ENCODE peak calls at places on chromosomes 13 and 19, in nine cellular contexts. One of them, this sample, is unnamed.

GRCh38 chr13:26619321-26619720 is 61.8 kb downstream of the WASF3 start:
- DNase-seq in PC-9: no peak
- DNase-seq in MM.1S: no peak
- DNase-seq in GM23338: no peak
- DNase-seq in H9: no peak
- DNase-seq in astrocyte: peak; percentile 93
- DNase-seq in endothelial cell of umbilical vein: no peak
- DNase-seq in PC-3: peak; percentile 18
- DNase-seq in fibroblast of lung: peak; percentile 94
- DNase-seq in this sample: no peak

GRCh38 chr19:2428756-2429711 is 1.6 kb upstream of the TIMM13 start:
- DNase-seq in PC-9: no peak
- DNase-seq in endothelial cell of umbilical vein: no peak
- DNase-seq in MM.1S: no peak
- DNase-seq in fibroblast of lung: no peak
- DNase-seq in astrocyte: no peak
- DNase-seq in PC-3: no peak
- DNase-seq in GM23338: peak; percentile 71
- DNase-seq in H9: peak; percentile 54
- DNase-seq in this sample: no peak

GRCh38 chr13:43698743-43699142 is 88.0 kb downstream of the ENOX1 start:
- DNase-seq in fibroblast of lung: peak; percentile 35
- DNase-seq in GM23338: no peak
- DNase-seq in astrocyte: peak; percentile 10
- DNase-seq in endothelial cell of umbilical vein: no peak
- DNase-seq in MM.1S: no peak
- DNase-seq in PC-9: no peak
- DNase-seq in H9: no peak
- DNase-seq in PC-3: no peak
- DNase-seq in this sample: no peak

GRCh38 chr19:39479916-39480315 is 722 bp upstream of the TIMM50 start:
- DNase-seq in GM23338: no peak
- DNase-seq in endothelial cell of umbilical vein: no peak
- DNase-seq in PC-3: no peak
- DNase-seq in PC-9: no peak
- DNase-seq in fibroblast of lung: no peak
- DNase-seq in astrocyte: no peak
- DNase-seq in H9: no peak
- DNase-seq in MM.1S: no peak
- DNase-seq in this sample: no peak

GRCh38 chr19:35671818-35672217 is 5.5 kb downstream of the UPK1A start:
- DNase-seq in MM.1S: no peak
- DNase-seq in H9: no peak
- DNase-seq in endothelial cell of umbilical vein: no peak
- DNase-seq in fibroblast of lung: no peak
- DNase-seq in PC-3: no peak
- DNase-seq in PC-9: peak; percentile 78
- DNase-seq in astrocyte: no peak
- DNase-seq in GM23338: no peak
- DNase-seq in this sample: no peak

GRCh38 chr19:42270346-42271044 is 1.4 kb downstream of the CIC start:
- DNase-seq in PC-3: peak; percentile 57
- DNase-seq in PC-9: peak; percentile 59
- DNase-seq in MM.1S: peak; percentile 71
- DNase-seq in astrocyte: peak; percentile 58
- DNase-seq in fibroblast of lung: peak; percentile 68
- DNase-seq in H9: no peak
- DNase-seq in GM23338: no peak
- DNase-seq in endothelial cell of umbilical vein: peak; percentile 72
- DNase-seq in this sample: no peak

GRCh38 chr13:106376411-106377112 is 158.9 kb downstream of the EFNB2 start:
- DNase-seq in PC-9: peak; percentile 85
- DNase-seq in GM23338: peak; percentile 30
- DNase-seq in fibroblast of lung: peak; percentile 98
- DNase-seq in PC-3: peak; percentile 91
- DNase-seq in H9: no peak
- DNase-seq in astrocyte: peak; percentile 97
- DNase-seq in endothelial cell of umbilical vein: peak; percentile 95
- DNase-seq in MM.1S: no peak
- DNase-seq in this sample: no peak

GRCh38 chr13:36432106-36432544 is at the start of gene CCNA1:
- DNase-seq in GM23338: peak; percentile 97
- DNase-seq in PC-9: no peak
- DNase-seq in PC-3: peak; percentile 46
- DNase-seq in fibroblast of lung: peak; percentile 40
- DNase-seq in endothelial cell of umbilical vein: no peak
- DNase-seq in astrocyte: no peak
- DNase-seq in MM.1S: no peak
- DNase-seq in H9: peak; percentile 97
- DNase-seq in this sample: peak; percentile 92

GRCh38 chr13:40149611-40150283 is 494.3 kb downstream of the COG6 start:
- DNase-seq in fibroblast of lung: peak; percentile 91
- DNase-seq in GM23338: no peak
- DNase-seq in PC-9: no peak
- DNase-seq in H9: no peak
- DNase-seq in astrocyte: peak; percentile 89
- DNase-seq in MM.1S: no peak
- DNase-seq in PC-3: peak; percentile 48
- DNase-seq in endothelial cell of umbilical vein: peak; percentile 98
- DNase-seq in this sample: no peak

GRCh38 chr19:29499261-29499920 is 26.4 kb upstream of the VSTM2B start:
- DNase-seq in H9: no peak
- DNase-seq in PC-3: no peak
- DNase-seq in fibroblast of lung: no peak
- DNase-seq in MM.1S: no peak
- DNase-seq in PC-9: no peak
- DNase-seq in astrocyte: no peak
- DNase-seq in endothelial cell of umbilical vein: no peak
- DNase-seq in GM23338: peak; percentile 30
- DNase-seq in this sample: no peak

GRCh38 chr19:41541990-41542584 is 33.9 kb upstream of the CEACAM21 start:
- DNase-seq in H9: peak; percentile 55
- DNase-seq in PC-9: no peak
- DNase-seq in astrocyte: no peak
- DNase-seq in endothelial cell of umbilical vein: peak; percentile 67
- DNase-seq in GM23338: peak; percentile 87
- DNase-seq in MM.1S: no peak
- DNase-seq in PC-3: peak; percentile 59
- DNase-seq in fibroblast of lung: no peak
- DNase-seq in this sample: peak; percentile 57

GRCh38 chr13:100304241-100304640 is 215.3 kb downstream of the PCCA start:
- DNase-seq in endothelial cell of umbilical vein: no peak
- DNase-seq in astrocyte: no peak
- DNase-seq in H9: no peak
- DNase-seq in PC-9: no peak
- DNase-seq in PC-3: no peak
- DNase-seq in GM23338: no peak
- DNase-seq in MM.1S: no peak
- DNase-seq in fibroblast of lung: no peak
- DNase-seq in this sample: no peak

GRCh38 chr13:36193151-36193855 is 21.1 kb downstream of the SOHLH2 start:
- DNase-seq in MM.1S: no peak
- DNase-seq in astrocyte: peak; percentile 31
- DNase-seq in endothelial cell of umbilical vein: no peak
- DNase-seq in PC-9: peak; percentile 80
- DNase-seq in fibroblast of lung: peak; percentile 49
- DNase-seq in PC-3: peak; percentile 63
- DNase-seq in H9: no peak
- DNase-seq in GM23338: no peak
- DNase-seq in this sample: no peak

GRCh38 chr13:93266681-93267080 is 40.1 kb downstream of the GPC6 start:
- DNase-seq in PC-3: no peak
- DNase-seq in endothelial cell of umbilical vein: no peak
- DNase-seq in fibroblast of lung: no peak
- DNase-seq in GM23338: no peak
- DNase-seq in MM.1S: no peak
- DNase-seq in H9: no peak
- DNase-seq in PC-9: no peak
- DNase-seq in astrocyte: no peak
- DNase-seq in this sample: no peak

GRCh38 chr19:55544776-55545439 is 435 bp downstream of the SBK3 start:
- DNase-seq in MM.1S: no peak
- DNase-seq in endothelial cell of umbilical vein: no peak
- DNase-seq in H9: no peak
- DNase-seq in fibroblast of lung: no peak
- DNase-seq in PC-9: peak; percentile 72
- DNase-seq in GM23338: no peak
- DNase-seq in astrocyte: no peak
- DNase-seq in PC-3: peak; percentile 23
- DNase-seq in this sample: no peak

GRCh38 chr13:98222081-98222554 is 45.0 kb upstream of the RNF113B start:
- DNase-seq in PC-9: peak; percentile 51
- DNase-seq in astrocyte: peak; percentile 77
- DNase-seq in GM23338: no peak
- DNase-seq in MM.1S: no peak
- DNase-seq in H9: no peak
- DNase-seq in PC-3: peak; percentile 30
- DNase-seq in endothelial cell of umbilical vein: peak; percentile 88
- DNase-seq in fibroblast of lung: peak; percentile 80
- DNase-seq in this sample: no peak

DNA sequence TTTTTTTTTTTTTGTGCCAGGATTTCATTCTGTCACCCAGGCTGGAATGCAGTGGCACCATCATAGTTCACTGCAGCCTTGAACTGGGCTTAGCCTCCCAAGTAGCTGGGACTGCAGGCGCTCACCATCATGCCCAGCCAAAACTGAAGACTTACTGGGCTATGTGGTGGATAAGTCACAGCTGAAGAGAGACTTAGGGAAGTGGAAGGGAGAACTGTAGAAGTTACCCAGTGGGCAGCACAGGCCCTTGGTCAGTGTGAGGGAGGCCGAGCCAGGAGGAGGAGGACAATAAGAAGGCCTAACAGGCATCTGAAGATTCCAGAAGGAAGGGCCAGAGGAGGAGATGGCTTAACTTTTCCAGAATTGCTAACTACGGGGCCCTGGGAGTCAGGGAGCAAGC is 4.0 kb upstream of the PSPN start:
- DNase-seq in PC-3: no peak
- DNase-seq in PC-9: no peak
- DNase-seq in MM.1S: no peak
- DNase-seq in GM23338: no peak
- DNase-seq in H9: no peak
- DNase-seq in fibroblast of lung: no peak
- DNase-seq in endothelial cell of umbilical vein: no peak
- DNase-seq in astrocyte: no peak
- DNase-seq in this sample: no peak
- TF ChIP-seq CTCF in PC-3: no peak
- TF ChIP-seq CTCF in PC-9: no peak
- TF ChIP-seq CTCF in MM.1S: no peak
- TF ChIP-seq CTCF in GM23338: no peak
- TF ChIP-seq CTCF in H9: no peak
- TF ChIP-seq CTCF in fibroblast of lung: no peak
- TF ChIP-seq CTCF in endothelial cell of umbilical vein: no peak
- TF ChIP-seq CTCF in astrocyte: no peak
- TF ChIP-seq CTCF in this sample: no peak

DNA sequence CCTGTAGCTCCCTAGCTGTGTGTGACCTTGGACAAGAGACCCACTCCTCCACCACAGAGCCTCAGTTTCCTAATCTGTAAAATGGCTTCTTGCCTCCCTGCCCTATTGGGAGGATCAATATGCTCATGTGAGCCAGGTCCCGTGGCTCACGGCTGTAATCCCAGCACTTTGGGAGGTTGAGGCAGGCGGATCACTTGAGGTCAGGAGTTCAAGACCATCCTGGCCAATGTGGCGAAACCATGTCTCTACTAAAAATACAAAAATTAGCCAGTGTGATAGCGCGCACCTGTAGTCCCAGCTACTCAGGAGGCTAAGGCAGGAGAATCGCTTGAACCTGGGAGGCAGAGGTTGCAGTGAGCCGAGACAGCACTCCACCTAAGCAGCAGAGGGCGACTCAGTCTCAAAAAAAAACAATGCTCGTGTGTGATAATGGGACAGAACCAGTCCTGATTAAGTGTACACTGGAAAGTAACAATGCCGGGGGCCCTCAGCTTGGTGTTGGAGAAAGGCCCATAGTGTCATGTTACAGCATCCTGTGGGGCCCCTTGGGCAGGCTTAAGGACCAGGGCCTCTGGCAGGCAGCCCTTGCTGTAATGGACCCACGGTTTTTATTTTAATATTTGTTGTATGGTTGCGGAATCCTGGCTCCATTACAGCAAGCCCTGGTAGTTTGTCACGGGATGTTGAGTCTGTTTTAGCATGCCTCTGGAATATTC is 6.8 kb downstream of the RPS11 start:
- DNase-seq in endothelial cell of umbilical vein: peak; percentile 83
- DNase-seq in astrocyte: peak; percentile 44
- DNase-seq in fibroblast of lung: peak; percentile 63
- DNase-seq in MM.1S: peak; percentile 58
- DNase-seq in PC-9: peak; percentile 46
- DNase-seq in GM23338: peak; percentile 58
- DNase-seq in PC-3: peak; percentile 83
- DNase-seq in H9: peak; percentile 46
- DNase-seq in this sample: peak; percentile 84
- H2AFZ ChIP-seq in endothelial cell of umbilical vein: no peak overlapping the region
- H2AFZ ChIP-seq in astrocyte: no peak overlapping the region
- H2AFZ ChIP-seq in fibroblast of lung: no peak overlapping the region
- H2AFZ ChIP-seq in MM.1S: no peak overlapping the region
- H2AFZ ChIP-seq in PC-9: no peak overlapping the region
- H2AFZ ChIP-seq in GM23338: no peak overlapping the region
- H2AFZ ChIP-seq in PC-3: peak overlapping the region; percentile 49
- H2AFZ ChIP-seq in H9: no peak overlapping the region
- H2AFZ ChIP-seq in this sample: no peak overlapping the region

DNA sequence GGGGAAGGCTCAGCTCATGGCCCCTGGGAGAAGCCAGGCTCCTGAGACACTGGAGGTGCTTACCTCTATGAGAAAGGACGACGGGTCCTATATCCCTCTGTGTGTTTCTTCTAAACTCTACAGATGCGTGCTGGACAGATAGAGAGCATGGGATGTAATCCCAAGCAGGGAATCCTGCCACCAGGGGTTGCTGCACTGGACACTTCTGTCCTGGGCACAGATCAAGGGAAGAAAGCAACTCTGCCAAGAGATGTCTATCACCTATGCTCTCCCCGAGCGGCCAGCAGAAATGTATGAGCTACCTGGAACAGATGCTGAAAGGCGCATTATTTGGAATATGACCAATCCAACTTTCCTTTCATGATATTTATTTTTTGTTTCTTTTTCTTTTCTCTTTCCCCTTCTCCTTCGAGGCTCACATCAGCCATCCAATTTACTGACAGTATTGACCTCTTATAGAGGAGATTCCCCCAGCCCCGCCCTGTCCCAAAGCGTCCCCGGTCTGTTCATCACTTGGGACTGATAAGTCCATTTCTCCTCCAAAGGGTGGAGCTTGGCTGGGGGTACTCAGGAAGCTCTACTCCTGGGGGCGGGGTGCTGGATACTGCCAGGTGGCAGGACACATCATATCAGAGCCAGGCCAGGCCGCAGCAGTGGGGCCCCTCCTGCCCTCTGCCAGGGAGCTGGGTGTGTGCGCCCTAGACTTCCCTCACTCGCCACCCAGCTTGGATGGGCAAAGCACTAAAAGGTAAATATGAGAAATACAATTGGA is 34.2 kb downstream of the TSHZ3 start:
- DNase-seq in MM.1S: no peak
- DNase-seq in astrocyte: no peak
- DNase-seq in fibroblast of lung: no peak
- DNase-seq in GM23338: no peak
- DNase-seq in PC-3: no peak
- DNase-seq in endothelial cell of umbilical vein: no peak
- DNase-seq in PC-9: no peak
- DNase-seq in H9: no peak
- DNase-seq in this sample: peak; percentile 56
- TF ChIP-seq CTCF in MM.1S: no peak
- TF ChIP-seq CTCF in astrocyte: peak; percentile 13
- TF ChIP-seq CTCF in fibroblast of lung: no peak
- TF ChIP-seq CTCF in GM23338: peak; percentile 23
- TF ChIP-seq CTCF in PC-3: no peak
- TF ChIP-seq CTCF in endothelial cell of umbilical vein: no peak
- TF ChIP-seq CTCF in PC-9: no peak
- TF ChIP-seq CTCF in H9: peak; percentile 45
- TF ChIP-seq CTCF in this sample: peak; percentile 53

GRCh38 chr19:51927859-51928258 is 587 bp downstream of the ZNF613 start:
- DNase-seq in PC-3: no peak
- DNase-seq in MM.1S: no peak
- DNase-seq in PC-9: no peak
- DNase-seq in fibroblast of lung: no peak
- DNase-seq in GM23338: no peak
- DNase-seq in H9: no peak
- DNase-seq in endothelial cell of umbilical vein: no peak
- DNase-seq in astrocyte: no peak
- DNase-seq in this sample: no peak
- H2AFZ ChIP-seq in PC-3: peak overlapping the region; percentile 99
- H2AFZ ChIP-seq in MM.1S: peak overlapping the region; percentile 86
- H2AFZ ChIP-seq in PC-9: peak overlapping the region; percentile 95
- H2AFZ ChIP-seq in fibroblast of lung: peak overlapping the region; percentile 100
- H2AFZ ChIP-seq in GM23338: no peak overlapping the region
- H2AFZ ChIP-seq in H9: no peak overlapping the region
- H2AFZ ChIP-seq in endothelial cell of umbilical vein: peak overlapping the region; percentile 93
- H2AFZ ChIP-seq in astrocyte: peak overlapping the region; percentile 99
- H2AFZ ChIP-seq in this sample: peak overlapping the region; percentile 100